ENCODE peak calls at places on chromosomes 11 and 22, in seven cellular contexts. D is K562, L is HCT116, G is H1, V is SK-N-SH, B is NT2/D1, K is GM12878. A is an unnamed sample.

GRCh38 chr11:66617148-66617814 is 851 bp downstream of the RBM14 start:
- DNase-seq in B (no peak), V (no peak), D (no peak), L (no peak), G (no peak), K (no peak), A (no peak)

GRCh38 chr11:125433454-125434121 is 62.5 kb downstream of the FEZ1 start:
- DNase-seq in D (peak; percentile 84), G (no peak), L (peak; percentile 62), B (peak; percentile 70), K (no peak), V (peak; percentile 69), A (peak; percentile 15)

GRCh38 chr22:24501366-24502005 is 6.4 kb downstream of the UPB1 start:
- DNase-seq in K (no peak), B (no peak), V (no peak), L (no peak), D (no peak), G (no peak), A (peak; percentile 64)

GRCh38 chr11:124799384-124800225 is 601 bp downstream of the MSANTD2 start:
- DNase-seq in V (peak; percentile 82), L (no peak), K (no peak), G (no peak), B (peak; percentile 18), D (peak; percentile 39), A (no peak)

GRCh38 chr22:20498913-20499312 is 3.3 kb upstream of the KLHL22 start:
- DNase-seq in V (no peak), B (no peak), D (no peak), K (no peak), L (no peak), G (no peak), A (no peak)

GRCh38 chr22:45575607-45576272 is 73.1 kb downstream of the FBLN1 start:
- DNase-seq in G (no peak), V (no peak), B (no peak), L (no peak), D (no peak), K (no peak), A (no peak)

GRCh38 chr22:27327497-27327896 is 474.1 kb downstream of the MN1 start:
- DNase-seq in D (no peak), K (no peak), L (no peak), G (no peak), B (no peak), V (no peak), A (no peak)

GRCh38 chr11:68106165-68106940 is 14.8 kb downstream of the CHKA start:
- DNase-seq in B (no peak), V (no peak), G (no peak), K (no peak), L (no peak), D (peak; percentile 37), A (peak; percentile 61)

GRCh38 chr11:706439-706956 is 467 bp downstream of the EPS8L2 start:
- DNase-seq in V (no peak), G (no peak), B (no peak), L (no peak), K (no peak), D (no peak), A (no peak)

GRCh38 chr11:65305501-65306268 is 9.0 kb upstream of the CDC42EP2 start:
- DNase-seq in D (no peak), K (no peak), L (no peak), G (no peak), B (no peak), V (no peak), A (peak; percentile 93)

GRCh38 chr11:5639953-5640352 is 15.2 kb downstream of the TRIM34 start:
- DNase-seq in G (no peak), V (no peak), B (no peak), K (no peak), L (no peak), D (no peak), A (no peak)

DNA sequence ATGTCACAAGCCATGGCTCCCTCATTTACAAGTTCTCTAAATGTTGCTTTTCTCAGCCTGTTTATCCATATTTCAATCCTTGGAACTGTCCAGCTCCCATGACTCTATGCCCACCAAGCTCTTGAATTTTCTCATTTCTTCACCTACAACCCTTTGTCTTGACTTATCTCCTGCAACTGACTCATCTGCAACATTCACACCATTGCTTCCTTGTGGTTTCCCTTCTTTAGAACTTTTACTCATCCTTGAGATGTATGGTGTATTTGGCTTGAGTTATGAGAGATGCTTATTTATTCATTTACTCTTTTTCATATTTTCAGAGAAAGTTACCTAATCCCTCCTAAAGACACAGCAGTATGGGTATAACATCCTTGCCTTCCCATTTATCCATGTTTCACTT is 18.8 kb downstream of the TRIM34 start:
- DNase-seq in D (no peak), K (no peak), L (no peak), V (no peak), B (no peak), G (no peak), A (no peak)
- TF ChIP-seq YY1 in D (no peak), K (no peak), L (no peak), V (no peak), B (no peak), G (no peak), A (no peak)

GRCh38 chr22:39448205-39449054 is 8.4 kb upstream of the MGAT3 start:
- DNase-seq in G (no peak), B (no peak), L (no peak), K (no peak), V (no peak), D (peak; percentile 28), A (no peak)
- TF ChIP-seq YY1 in G (no peak), B (no peak), L (no peak), K (no peak), V (no peak), D (no peak), A (no peak)

GRCh38 chr11:73971175-73971719 is 11.4 kb downstream of the UCP2 start:
- DNase-seq in L (no peak), K (no peak), B (no peak), D (peak; percentile 28), G (no peak), V (no peak), A (no peak)

GRCh38 chr11:73968356-73968966 is 14.2 kb downstream of the UCP2 start:
- DNase-seq in G (no peak), K (no peak), V (no peak), L (no peak), B (no peak), D (no peak), A (no peak)

GRCh38 chr11:73972187-73972586 is 10.5 kb downstream of the UCP2 start:
- DNase-seq in B (no peak), G (no peak), K (no peak), L (no peak), V (no peak), D (peak; percentile 21), A (no peak)

GRCh38 chr11:73969991-73970800 is 12.4 kb downstream of the UCP2 start:
- DNase-seq in B (no peak), D (peak; percentile 44), V (peak; percentile 64), G (no peak), L (no peak), K (no peak), A (no peak)

DNA sequence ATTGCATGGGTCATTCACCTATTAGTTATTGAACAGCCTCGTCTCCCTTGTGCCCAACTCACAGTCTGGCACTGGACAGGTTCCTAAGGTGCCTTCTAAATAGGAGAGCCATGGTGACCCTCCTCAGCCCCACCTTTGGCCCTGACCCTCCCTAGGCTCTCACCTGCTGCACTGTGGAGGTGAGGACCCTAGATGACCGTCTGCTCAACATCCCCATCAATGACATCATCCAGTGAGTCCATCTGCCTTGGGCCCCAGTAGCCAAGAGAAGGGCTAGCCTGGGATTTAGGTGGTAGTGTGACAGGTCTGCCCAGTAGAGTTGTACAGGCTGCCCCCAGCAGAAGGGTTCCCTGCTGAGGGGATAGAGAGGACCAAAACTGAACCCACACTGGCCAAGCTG is 13.6 kb downstream of the UCP2 start:
- DNase-seq in B (no peak), G (no peak), D (no peak), L (no peak), K (no peak), V (no peak), A (no peak)
- TF ChIP-seq YY1 in B (no peak), G (no peak), D (no peak), L (no peak), K (no peak), V (no peak), A (no peak)

GRCh38 chr11:16605971-16606783 is 132.3 kb upstream of the C11orf58 start:
- DNase-seq in D (peak; percentile 94), V (peak; percentile 85), B (peak; percentile 74), G (peak; percentile 74), L (peak; percentile 74), K (peak; percentile 21), A (peak; percentile 75)

GRCh38 chr11:16605440-16605970 is 132.9 kb upstream of the C11orf58 start:
- DNase-seq in D (peak; percentile 63), B (no peak), L (no peak), G (no peak), V (peak; percentile 58), K (no peak), A (no peak)

GRCh38 chr11:16604784-16605439 is 133.5 kb upstream of the C11orf58 start:
- DNase-seq in L (no peak), V (peak; percentile 84), D (peak; percentile 91), G (no peak), B (no peak), K (no peak), A (no peak)

GRCh38 chr11:16607675-16608644 is 130.5 kb upstream of the C11orf58 start:
- DNase-seq in G (no peak), V (peak; percentile 69), K (no peak), B (no peak), D (peak; percentile 80), L (no peak), A (no peak)

GRCh38 chr11:16606784-16607674 is 131.4 kb upstream of the C11orf58 start:
- DNase-seq in V (peak; percentile 77), D (peak; percentile 58), K (no peak), L (no peak), B (no peak), G (no peak), A (no peak)
- TF ChIP-seq YY1 in V (no peak), D (no peak), K (no peak), L (no peak), B (no peak), G (no peak), A (no peak)

GRCh38 chr11:27421819-27422494 is 50.6 kb downstream of the LGR4 start:
- DNase-seq in B (no peak), V (no peak), G (no peak), L (no peak), K (no peak), D (no peak), A (no peak)

GRCh38 chr11:27420217-27420616 is 52.4 kb downstream of the LGR4 start:
- DNase-seq in K (no peak), V (no peak), L (no peak), B (no peak), D (peak; percentile 82), G (no peak), A (no peak)

GRCh38 chr11:27420722-27421572 is 51.6 kb downstream of the LGR4 start:
- DNase-seq in K (no peak), G (no peak), L (no peak), V (no peak), B (no peak), D (peak; percentile 89), A (no peak)

GRCh38 chr11:27427183-27427980 is 45.2 kb downstream of the LGR4 start:
- DNase-seq in L (no peak), K (no peak), B (no peak), D (no peak), V (no peak), G (no peak), A (no peak)

GRCh38 chr11:27423125-27423524 is 49.5 kb downstream of the LGR4 start:
- DNase-seq in V (no peak), G (no peak), D (no peak), K (no peak), B (no peak), L (no peak), A (no peak)
- TF ChIP-seq YY1 in V (no peak), G (no peak), D (no peak), K (no peak), B (no peak), L (no peak), A (no peak)

A was measured in HepG2.